ENCODE peak calls at places on chromosomes 3 and 15, in seven cellular contexts. One of them, this sample, is unnamed.
A peak's percentile ranks its signal among the peaks of the same experiment; 100 is the strongest.

GRCh38 chr3:188007897-188008296 is 146.1 kb upstream of the LPP start:
- DNase-seq in GM06990: no peak
- DNase-seq in K562: no peak
- DNase-seq in endothelial cell: no peak
- DNase-seq in WERI-Rb-1: no peak
- DNase-seq in left ventricle myocardium inferior: no peak
- DNase-seq in fibroblast of lung: no peak
- DNase-seq in this sample: no peak

GRCh38 chr15:67969892-67970291 is 84.2 kb upstream of the PIAS1 start:
- DNase-seq in endothelial cell: no peak
- DNase-seq in WERI-Rb-1: no peak
- DNase-seq in K562: no peak
- DNase-seq in GM06990: no peak
- DNase-seq in fibroblast of lung: no peak
- DNase-seq in left ventricle myocardium inferior: no peak
- DNase-seq in this sample: no peak

GRCh38 chr15:69513986-69514385 is 61.4 kb downstream of the RPLP1 start:
- DNase-seq in GM06990: no peak
- DNase-seq in fibroblast of lung: no peak
- DNase-seq in endothelial cell: no peak
- DNase-seq in left ventricle myocardium inferior: no peak
- DNase-seq in K562: no peak
- DNase-seq in WERI-Rb-1: peak; percentile 75
- DNase-seq in this sample: no peak

GRCh38 chr3:76065975-76066374 is 280.6 kb upstream of the ZNF717 start:
- DNase-seq in GM06990: no peak
- DNase-seq in WERI-Rb-1: no peak
- DNase-seq in K562: no peak
- DNase-seq in endothelial cell: no peak
- DNase-seq in left ventricle myocardium inferior: no peak
- DNase-seq in fibroblast of lung: peak; percentile 38
- DNase-seq in this sample: no peak

GRCh38 chr3:132006605-132007204 is 28.1 kb downstream of the CPNE4 start:
- DNase-seq in K562: peak; percentile 14
- DNase-seq in endothelial cell: peak; percentile 62
- DNase-seq in WERI-Rb-1: no peak
- DNase-seq in left ventricle myocardium inferior: no peak
- DNase-seq in GM06990: no peak
- DNase-seq in fibroblast of lung: peak; percentile 14
- DNase-seq in this sample: peak; percentile 10

GRCh38 chr15:100779331-100780207 is 100.1 kb upstream of the ALDH1A3 start:
- DNase-seq in GM06990: no peak
- DNase-seq in fibroblast of lung: no peak
- DNase-seq in endothelial cell: no peak
- DNase-seq in WERI-Rb-1: no peak
- DNase-seq in left ventricle myocardium inferior: no peak
- DNase-seq in K562: no peak
- DNase-seq in this sample: no peak

GRCh38 chr15:39248204-39248603 is 332.7 kb upstream of the THBS1 start:
- DNase-seq in GM06990: no peak
- DNase-seq in left ventricle myocardium inferior: peak; percentile 42
- DNase-seq in fibroblast of lung: peak; percentile 89
- DNase-seq in endothelial cell: no peak
- DNase-seq in WERI-Rb-1: no peak
- DNase-seq in K562: no peak
- DNase-seq in this sample: no peak

GRCh38 chr15:65409284-65409631 is 13.5 kb downstream of the IGDCC4 start:
- DNase-seq in GM06990: peak; percentile 52
- DNase-seq in WERI-Rb-1: no peak
- DNase-seq in left ventricle myocardium inferior: no peak
- DNase-seq in fibroblast of lung: peak; percentile 100
- DNase-seq in endothelial cell: no peak
- DNase-seq in K562: no peak
- DNase-seq in this sample: no peak

GRCh38 chr3:188706176-188706575 is 465.6 kb upstream of the TPRG1 start:
- DNase-seq in GM06990: no peak
- DNase-seq in fibroblast of lung: peak; percentile 37
- DNase-seq in endothelial cell: no peak
- DNase-seq in WERI-Rb-1: no peak
- DNase-seq in K562: no peak
- DNase-seq in left ventricle myocardium inferior: no peak
- DNase-seq in this sample: no peak

GRCh38 chr15:87326274-87326673 is 930.3 kb downstream of the NTRK3 start:
- DNase-seq in left ventricle myocardium inferior: no peak
- DNase-seq in endothelial cell: no peak
- DNase-seq in fibroblast of lung: peak; percentile 37
- DNase-seq in WERI-Rb-1: no peak
- DNase-seq in K562: no peak
- DNase-seq in GM06990: no peak
- DNase-seq in this sample: no peak

GRCh38 chr3:197398301-197398878 is 100.0 kb upstream of the DLG1 start:
- DNase-seq in GM06990: no peak
- DNase-seq in WERI-Rb-1: no peak
- DNase-seq in left ventricle myocardium inferior: no peak
- DNase-seq in fibroblast of lung: no peak
- DNase-seq in K562: no peak
- DNase-seq in endothelial cell: no peak
- DNase-seq in this sample: no peak

DNA sequence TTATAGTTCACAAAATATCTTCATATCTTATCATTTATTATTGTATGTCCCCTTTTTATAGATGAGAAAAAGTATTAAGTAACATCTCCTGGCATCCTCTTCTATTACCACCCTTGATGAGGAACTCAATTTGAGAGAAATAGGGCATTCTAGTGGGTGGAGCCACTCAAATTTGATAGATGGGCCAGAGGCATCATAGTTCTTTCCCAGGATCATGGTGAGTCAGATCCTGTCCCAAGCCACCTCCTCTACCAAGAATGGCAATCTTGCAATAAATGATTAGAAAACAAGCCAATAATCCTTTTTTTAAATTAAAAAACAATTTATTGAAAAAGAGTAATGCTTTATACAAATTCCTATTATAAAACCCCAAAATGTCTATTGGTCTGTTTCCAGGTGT is 16.8 kb downstream of the CLDN1 start:
- DNase-seq in GM06990: no peak
- DNase-seq in WERI-Rb-1: no peak
- DNase-seq in K562: no peak
- DNase-seq in endothelial cell: no peak
- DNase-seq in fibroblast of lung: peak; percentile 28
- DNase-seq in left ventricle myocardium inferior: no peak
- DNase-seq in this sample: no peak
- TF ChIP-seq CTCF in GM06990: no peak
- TF ChIP-seq CTCF in WERI-Rb-1: no peak
- TF ChIP-seq CTCF in K562: no peak
- TF ChIP-seq CTCF in endothelial cell: no peak
- TF ChIP-seq CTCF in fibroblast of lung: no peak
- TF ChIP-seq CTCF in left ventricle myocardium inferior: no peak
- TF ChIP-seq CTCF in this sample: no peak

GRCh38 chr3:192812736-192813383 is 85.5 kb upstream of the FGF12 start:
- DNase-seq in K562: no peak
- DNase-seq in left ventricle myocardium inferior: no peak
- DNase-seq in fibroblast of lung: peak; percentile 52
- DNase-seq in GM06990: no peak
- DNase-seq in endothelial cell: peak; percentile 59
- DNase-seq in WERI-Rb-1: peak; percentile 8
- DNase-seq in this sample: no peak
- TF ChIP-seq CTCF in K562: peak; percentile 43
- TF ChIP-seq CTCF in left ventricle myocardium inferior: peak; percentile 71
- TF ChIP-seq CTCF in fibroblast of lung: peak; percentile 74
- TF ChIP-seq CTCF in GM06990: no peak
- TF ChIP-seq CTCF in endothelial cell: peak; percentile 64
- TF ChIP-seq CTCF in WERI-Rb-1: peak; percentile 16
- TF ChIP-seq CTCF in this sample: no peak

GRCh38 chr3:81778678-81779182 is 17.3 kb upstream of the GBE1 start:
- DNase-seq in left ventricle myocardium inferior: no peak
- DNase-seq in GM06990: peak; percentile 48
- DNase-seq in fibroblast of lung: peak; percentile 56
- DNase-seq in endothelial cell: no peak
- DNase-seq in K562: no peak
- DNase-seq in WERI-Rb-1: no peak
- DNase-seq in this sample: no peak
- TF ChIP-seq CTCF in left ventricle myocardium inferior: no peak
- TF ChIP-seq CTCF in GM06990: no peak
- TF ChIP-seq CTCF in fibroblast of lung: no peak
- TF ChIP-seq CTCF in endothelial cell: no peak
- TF ChIP-seq CTCF in K562: no peak
- TF ChIP-seq CTCF in WERI-Rb-1: no peak
- TF ChIP-seq CTCF in this sample: no peak

GRCh38 chr3:41198950-41199865 is at the start of gene CTNNB1:
- DNase-seq in K562: peak; percentile 84
- DNase-seq in endothelial cell: peak; percentile 95
- DNase-seq in fibroblast of lung: peak; percentile 98
- DNase-seq in WERI-Rb-1: peak; percentile 91
- DNase-seq in left ventricle myocardium inferior: peak; percentile 94
- DNase-seq in GM06990: peak; percentile 97
- DNase-seq in this sample: peak; percentile 89
- TF ChIP-seq CTCF in K562: no peak
- TF ChIP-seq CTCF in endothelial cell: peak; percentile 41
- TF ChIP-seq CTCF in fibroblast of lung: no peak
- TF ChIP-seq CTCF in WERI-Rb-1: peak; percentile 29
- TF ChIP-seq CTCF in left ventricle myocardium inferior: peak; percentile 33
- TF ChIP-seq CTCF in GM06990: no peak
- TF ChIP-seq CTCF in this sample: no peak

DNA sequence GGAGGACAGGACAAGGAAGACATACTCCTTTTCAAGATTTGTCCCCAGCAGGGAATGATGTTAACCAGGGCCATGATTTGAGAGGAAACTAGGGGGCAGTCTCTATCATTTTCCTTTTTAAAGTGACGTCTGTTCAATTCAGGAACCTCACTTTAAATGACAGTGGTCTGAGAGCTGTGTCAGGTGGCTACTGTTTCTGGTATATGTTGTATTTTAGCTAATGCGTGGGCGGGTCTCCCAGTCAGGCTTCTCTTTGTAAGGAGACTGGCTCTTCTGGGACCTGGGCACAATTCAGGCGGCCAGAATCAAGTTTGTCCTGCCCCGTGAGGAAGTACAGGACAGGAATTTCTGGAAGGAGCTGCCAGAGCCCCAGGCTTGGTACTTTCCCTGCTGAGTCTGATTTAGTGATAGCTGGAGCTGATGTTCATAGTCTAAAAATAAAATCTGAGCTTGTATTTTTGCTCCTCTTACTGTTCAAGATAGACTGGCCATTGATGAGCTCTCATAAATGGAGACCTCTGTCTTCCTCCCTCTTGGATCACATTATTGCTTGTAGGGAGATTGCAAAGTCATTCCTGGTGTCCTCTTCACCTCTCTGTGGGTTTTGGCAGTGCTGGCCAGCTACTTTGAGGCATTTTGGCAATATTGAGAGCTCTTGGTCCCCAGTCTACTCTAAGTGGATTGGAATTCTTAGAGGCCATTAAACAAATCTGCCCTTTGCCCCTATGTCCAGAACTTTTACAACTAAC is 25.6 kb downstream of the SQOR start:
- DNase-seq in endothelial cell: no peak
- DNase-seq in K562: no peak
- DNase-seq in fibroblast of lung: no peak
- DNase-seq in left ventricle myocardium inferior: no peak
- DNase-seq in GM06990: no peak
- DNase-seq in WERI-Rb-1: no peak
- DNase-seq in this sample: peak; percentile 56
- TF ChIP-seq CTCF in endothelial cell: no peak
- TF ChIP-seq CTCF in K562: peak; percentile 22
- TF ChIP-seq CTCF in fibroblast of lung: peak; percentile 19
- TF ChIP-seq CTCF in left ventricle myocardium inferior: no peak
- TF ChIP-seq CTCF in GM06990: peak; percentile 12
- TF ChIP-seq CTCF in WERI-Rb-1: peak; percentile 29
- TF ChIP-seq CTCF in this sample: no peak